ENCODE peak calls at places on chromosomes 3 and 15, in four cellular contexts. I is fibroblast of pulmonary artery; U is naive thymus-derived CD8-positive, alpha-beta T cell; M is NCI-H345. Z is an unnamed sample.
A peak's percentile ranks its signal among the peaks of the same experiment; 100 is the strongest.

GRCh38 chr3:46576899-46577298 is 10.8 kb upstream of the LRRC2 start:
- DNase-seq in I (no peak), U (no peak), M (no peak), Z (no peak)

GRCh38 chr15:92629975-92630626 is 25.5 kb downstream of the FAM174B start:
- DNase-seq in I (no peak), U (no peak), M (no peak), Z (no peak)

GRCh38 chr15:40796508-40796907 is 10.4 kb upstream of the ZFYVE19 start:
- DNase-seq in I (no peak), U (no peak), M (no peak), Z (no peak)

GRCh38 chr15:48559270-48559669 is 86.2 kb downstream of the FBN1 start:
- DNase-seq in I (peak; percentile 82), U (no peak), M (no peak), Z (peak; percentile 23)

GRCh38 chr3:141060287-141060686 is 9.1 kb downstream of the SPSB4 start:
- DNase-seq in I (no peak), U (no peak), M (no peak), Z (no peak)

GRCh38 chr3:186374370-186374769 is 12.3 kb upstream of the DGKG start:
- DNase-seq in I (no peak), U (no peak), M (no peak), Z (no peak)

GRCh38 chr3:64625381-64625780 is 62.4 kb downstream of the ADAMTS9 start:
- DNase-seq in I (no peak), U (no peak), M (no peak), Z (no peak)

GRCh38 chr3:102148598-102149302 is 286.1 kb upstream of the ZPLD1 start:
- DNase-seq in I (no peak), U (no peak), M (no peak), Z (no peak)

GRCh38 chr15:45333550-45333949 is 44.8 kb downstream of the GATM start:
- DNase-seq in I (peak; percentile 39), U (no peak), M (peak; percentile 1), Z (peak; percentile 18)